ENCODE peak calls at places on chromosomes 2 and 18, in six cellular contexts. One of them, this sample, is unnamed.

GRCh38 chr2:70535573-70535972 is 18.1 kb downstream of the TGFA start:
- DNase-seq in spleen: no peak
- DNase-seq in upper lobe of right lung: no peak
- DNase-seq in adrenal gland: no peak
- DNase-seq in breast epithelium: no peak
- DNase-seq in endodermal cell: no peak
- DNase-seq in this sample: no peak

GRCh38 chr2:200453853-200454524 is 55.9 kb downstream of the KCTD18 start:
- DNase-seq in spleen: no peak
- DNase-seq in upper lobe of right lung: no peak
- DNase-seq in adrenal gland: no peak
- DNase-seq in breast epithelium: no peak
- DNase-seq in endodermal cell: peak
- DNase-seq in this sample: no peak

GRCh38 chr2:162731917-162732804 is 106.4 kb downstream of the KCNH7 start:
- DNase-seq in spleen: no peak
- DNase-seq in upper lobe of right lung: no peak
- DNase-seq in adrenal gland: no peak
- DNase-seq in breast epithelium: no peak
- DNase-seq in endodermal cell: no peak
- DNase-seq in this sample: no peak

GRCh38 chr2:19738707-19739106 is 163.1 kb downstream of the TTC32 start:
- DNase-seq in spleen: no peak
- DNase-seq in upper lobe of right lung: no peak
- DNase-seq in adrenal gland: peak
- DNase-seq in breast epithelium: peak
- DNase-seq in endodermal cell: no peak
- DNase-seq in this sample: no peak

GRCh38 chr18:3088444-3088843 is 75.5 kb upstream of the LPIN2 start:
- DNase-seq in spleen: no peak
- DNase-seq in upper lobe of right lung: no peak
- DNase-seq in adrenal gland: no peak
- DNase-seq in breast epithelium: no peak
- DNase-seq in endodermal cell: no peak
- DNase-seq in this sample: no peak

GRCh38 chr18:74171910-74172606 is 23.7 kb downstream of the TIMM21 start:
- DNase-seq in spleen: no peak
- DNase-seq in upper lobe of right lung: no peak
- DNase-seq in adrenal gland: no peak
- DNase-seq in breast epithelium: no peak
- DNase-seq in endodermal cell: no peak
- DNase-seq in this sample: no peak

GRCh38 chr18:60754413-60754812 is 381.8 kb upstream of the MC4R start:
- DNase-seq in spleen: no peak
- DNase-seq in upper lobe of right lung: no peak
- DNase-seq in adrenal gland: no peak
- DNase-seq in breast epithelium: no peak
- DNase-seq in endodermal cell: no peak
- DNase-seq in this sample: no peak

GRCh38 chr2:21267232-21267835 is 143.6 kb downstream of the TDRD15 start:
- DNase-seq in spleen: no peak
- DNase-seq in upper lobe of right lung: no peak
- DNase-seq in adrenal gland: peak
- DNase-seq in breast epithelium: no peak
- DNase-seq in endodermal cell: peak
- DNase-seq in this sample: no peak

GRCh38 chr2:204948364-204948763 is 403.1 kb downstream of the PARD3B start:
- DNase-seq in spleen: no peak
- DNase-seq in upper lobe of right lung: no peak
- DNase-seq in adrenal gland: no peak
- DNase-seq in breast epithelium: no peak
- DNase-seq in endodermal cell: no peak
- DNase-seq in this sample: no peak

GRCh38 chr2:229901819-229902218 is 20.0 kb downstream of the TRIP12 start:
- DNase-seq in spleen: no peak
- DNase-seq in upper lobe of right lung: no peak
- DNase-seq in adrenal gland: peak
- DNase-seq in breast epithelium: no peak
- DNase-seq in endodermal cell: no peak
- DNase-seq in this sample: no peak

GRCh38 chr2:19944205-19944845 is 42.5 kb upstream of the TTC32 start:
- DNase-seq in spleen: no peak
- DNase-seq in upper lobe of right lung: no peak
- DNase-seq in adrenal gland: no peak
- DNase-seq in breast epithelium: no peak
- DNase-seq in endodermal cell: peak
- DNase-seq in this sample: no peak

GRCh38 chr18:38611036-38611964 is 1045.7 kb upstream of the CELF4 start:
- DNase-seq in spleen: no peak
- DNase-seq in upper lobe of right lung: no peak
- DNase-seq in adrenal gland: no peak
- DNase-seq in breast epithelium: no peak
- DNase-seq in endodermal cell: no peak
- DNase-seq in this sample: no peak

GRCh38 chr2:12932192-12932591 is 215.5 kb downstream of the TRIB2 start:
- DNase-seq in spleen: no peak
- DNase-seq in upper lobe of right lung: no peak
- DNase-seq in adrenal gland: peak
- DNase-seq in breast epithelium: no peak
- DNase-seq in endodermal cell: peak
- DNase-seq in this sample: no peak

GRCh38 chr18:26227051-26227672 is 917 bp downstream of the TAF4B start:
- DNase-seq in spleen: no peak
- DNase-seq in upper lobe of right lung: no peak
- DNase-seq in adrenal gland: peak
- DNase-seq in breast epithelium: no peak
- DNase-seq in endodermal cell: no peak
- DNase-seq in this sample: no peak
- H3K27ac ChIP-seq in spleen: peak
- H3K27ac ChIP-seq in upper lobe of right lung: peak
- H3K27ac ChIP-seq in adrenal gland: peak
- H3K27ac ChIP-seq in breast epithelium: peak
- H3K27ac ChIP-seq in endodermal cell: no peak
- H3K27ac ChIP-seq in this sample: peak

GRCh38 chr2:153641046-153641445 is 162.5 kb upstream of the RPRM start:
- DNase-seq in spleen: no peak
- DNase-seq in upper lobe of right lung: no peak
- DNase-seq in adrenal gland: no peak
- DNase-seq in breast epithelium: no peak
- DNase-seq in endodermal cell: no peak
- DNase-seq in this sample: no peak
- H3K27ac ChIP-seq in spleen: no peak
- H3K27ac ChIP-seq in upper lobe of right lung: no peak
- H3K27ac ChIP-seq in adrenal gland: no peak
- H3K27ac ChIP-seq in breast epithelium: no peak
- H3K27ac ChIP-seq in endodermal cell: no peak
- H3K27ac ChIP-seq in this sample: no peak

DNA sequence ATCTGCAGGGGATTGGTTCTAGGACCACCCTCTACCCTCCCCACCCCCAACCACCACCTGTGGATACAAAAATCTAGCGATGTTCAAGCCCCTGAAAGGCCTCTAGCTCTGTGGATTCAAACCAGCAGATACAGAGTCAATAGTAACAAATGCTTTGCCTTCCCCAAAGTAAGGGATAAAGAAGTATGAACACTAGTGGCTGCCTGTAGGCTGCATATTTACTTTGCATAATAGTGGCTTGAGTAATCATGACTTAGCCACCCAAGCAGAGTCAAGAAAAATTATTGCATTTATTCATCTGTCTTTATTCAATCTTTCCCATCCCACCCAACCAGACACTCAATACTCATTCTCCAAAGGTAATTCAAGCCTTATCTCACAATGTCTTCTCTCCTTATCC is 43.8 kb downstream of the SOCS6 start:
- DNase-seq in spleen: no peak
- DNase-seq in upper lobe of right lung: no peak
- DNase-seq in adrenal gland: no peak
- DNase-seq in breast epithelium: no peak
- DNase-seq in endodermal cell: no peak
- DNase-seq in this sample: no peak
- H3K27ac ChIP-seq in spleen: no peak
- H3K27ac ChIP-seq in upper lobe of right lung: no peak
- H3K27ac ChIP-seq in adrenal gland: no peak
- H3K27ac ChIP-seq in breast epithelium: no peak
- H3K27ac ChIP-seq in endodermal cell: no peak
- H3K27ac ChIP-seq in this sample: peak

GRCh38 chr18:9647496-9648323 is 33.4 kb upstream of the PPP4R1 start:
- DNase-seq in spleen: no peak
- DNase-seq in upper lobe of right lung: no peak
- DNase-seq in adrenal gland: no peak
- DNase-seq in breast epithelium: no peak
- DNase-seq in endodermal cell: no peak
- DNase-seq in this sample: no peak
- H3K27ac ChIP-seq in spleen: no peak
- H3K27ac ChIP-seq in upper lobe of right lung: no peak
- H3K27ac ChIP-seq in adrenal gland: no peak
- H3K27ac ChIP-seq in breast epithelium: no peak
- H3K27ac ChIP-seq in endodermal cell: no peak
- H3K27ac ChIP-seq in this sample: no peak

DNA sequence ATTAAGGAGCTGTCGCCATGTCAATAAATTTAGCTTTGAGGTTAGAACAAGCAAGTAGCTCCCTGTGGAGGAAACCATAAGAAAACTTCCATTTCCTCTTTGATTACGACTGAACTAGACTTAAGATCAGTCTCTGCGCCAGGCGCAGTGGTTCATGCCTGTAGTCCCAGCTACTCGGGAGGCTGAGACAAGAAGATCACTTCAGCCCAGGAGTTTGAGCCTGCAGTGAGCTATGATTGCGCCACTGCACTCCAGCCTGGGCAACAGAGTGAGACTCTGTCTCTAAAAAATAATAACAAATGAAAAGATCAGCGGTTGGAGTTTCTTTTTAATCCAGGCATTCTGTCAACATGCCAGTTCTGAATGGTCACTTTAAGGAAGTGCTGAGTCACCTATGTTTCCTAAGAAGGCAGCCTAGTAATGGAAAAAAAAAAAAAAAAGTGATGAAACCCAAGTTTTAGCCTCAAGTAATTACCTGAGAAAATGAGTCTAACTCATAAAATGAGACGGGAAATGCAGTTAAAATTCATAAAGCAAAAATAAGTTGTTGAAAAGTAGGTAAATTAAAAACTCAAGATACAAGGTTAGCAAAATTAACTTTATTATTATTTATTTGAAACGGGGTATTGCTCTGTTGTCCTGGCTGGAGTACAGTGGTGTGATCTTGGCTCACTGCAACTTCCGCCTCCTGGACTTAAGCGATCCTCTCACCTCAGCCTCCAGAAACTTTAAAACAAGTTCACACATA is 10.2 kb downstream of the C18orf32 start:
- DNase-seq in spleen: no peak
- DNase-seq in upper lobe of right lung: peak
- DNase-seq in adrenal gland: no peak
- DNase-seq in breast epithelium: no peak
- DNase-seq in endodermal cell: no peak
- DNase-seq in this sample: peak
- H3K27ac ChIP-seq in spleen: no peak
- H3K27ac ChIP-seq in upper lobe of right lung: peak
- H3K27ac ChIP-seq in adrenal gland: peak
- H3K27ac ChIP-seq in breast epithelium: peak
- H3K27ac ChIP-seq in endodermal cell: no peak
- H3K27ac ChIP-seq in this sample: no peak